ENCODE peak calls at places on chromosomes 13 and 19, in four cellular contexts. R, C, S and D are unnamed samples.

GRCh38 chr13:26300140-26300539 is 46.2 kb downstream of the CDK8 start:
- DNase-seq in R (no peak), C (no peak), S (no peak), D (no peak)

GRCh38 chr19:30276312-30276884 is 95.8 kb upstream of the ZNF536 start:
- DNase-seq in R (no peak), C (no peak), S (no peak), D (no peak)

GRCh38 chr13:43879323-43880181 is at the start of the genes CCDC122 and LACC1:
- DNase-seq in R (peak; percentile 62), C (peak; percentile 93), S (no peak), D (peak; percentile 80)

GRCh38 chr13:95117092-95117491 is 184.2 kb downstream of the ABCC4 start:
- DNase-seq in R (no peak), C (peak; percentile 19), S (no peak), D (no peak)

GRCh38 chr13:111247552-111247951 is 72.9 kb upstream of the TEX29 start:
- DNase-seq in R (no peak), C (no peak), S (no peak), D (peak; percentile 14)

GRCh38 chr19:18274776-18275356 is 614 bp upstream of the IQCN start:
- DNase-seq in R (peak; percentile 46), C (peak; percentile 88), S (no peak), D (no peak)

GRCh38 chr13:45422731-45423130 is 4.6 kb upstream of the SLC25A30 start:
- DNase-seq in R (no peak), C (no peak), S (no peak), D (no peak)

GRCh38 chr19:35925501-35925900 is 10.7 kb upstream of the LRFN3 start:
- DNase-seq in R (no peak), C (no peak), S (no peak), D (no peak)

GRCh38 chr13:98976941-98977340 is 923 bp downstream of the DOCK9 start:
- DNase-seq in R (no peak), C (no peak), S (no peak), D (no peak)

GRCh38 chr19:30439271-30439750 is 67.1 kb downstream of the ZNF536 start:
- DNase-seq in R (no peak), C (no peak), S (no peak), D (no peak)

GRCh38 chr13:37412271-37412683 is 186.3 kb downstream of the POSTN start:
- DNase-seq in R (no peak), C (no peak), S (no peak), D (no peak)

GRCh38 chr13:63629591-63629990 is 2213.9 kb upstream of the PCDH20 start:
- DNase-seq in R (no peak), C (no peak), S (no peak), D (no peak)

GRCh38 chr13:49421391-49421790 is 22.5 kb downstream of the CAB39L start:
- DNase-seq in R (no peak), C (peak; percentile 42), S (no peak), D (peak; percentile 36)

GRCh38 chr19:47411101-47411500 is 8.2 kb downstream of the MEIS3 start:
- DNase-seq in R (no peak), C (peak; percentile 28), S (no peak), D (no peak)

GRCh38 chr19:30710721-30711120 is 338.5 kb downstream of the ZNF536 start:
- DNase-seq in R (no peak), C (no peak), S (no peak), D (no peak)

GRCh38 chr13:112731667-112732616 is 42.1 kb downstream of the ATP11A start:
- DNase-seq in R (no peak), C (no peak), S (no peak), D (no peak)

GRCh38 chr13:45511310-45512147 is 46.8 kb downstream of the COG3 start:
- DNase-seq in R (no peak), C (peak; percentile 80), S (no peak), D (peak; percentile 62)

GRCh38 chr19:46513461-46514236 is 18.0 kb upstream of the PNMA8B start:
- DNase-seq in R (peak; percentile 15), C (peak; percentile 82), S (peak; percentile 50), D (peak; percentile 53)

GRCh38 chr19:32041681-32042292 is 303.6 kb upstream of the ZNF507 start:
- DNase-seq in R (no peak), C (peak; percentile 9), S (no peak), D (no peak)

GRCh38 chr13:112889351-112890290 is 79.4 kb upstream of the MCF2L start:
- DNase-seq in R (no peak), C (no peak), S (no peak), D (no peak)

GRCh38 chr19:16223746-16224145 is 26.0 kb downstream of the AP1M1 start:
- DNase-seq in R (no peak), C (no peak), S (no peak), D (no peak)

GRCh38 chr19:48720251-48720612 is 707 bp upstream of the MAMSTR start:
- DNase-seq in R (no peak), C (no peak), S (no peak), D (no peak)

GRCh38 chr19:58346961-58347929 is 6.0 kb downstream of the A1BG start:
- DNase-seq in R (no peak), C (peak; percentile 67), S (no peak), D (peak; percentile 89)

GRCh38 chr19:2983351-2984195 is 6.2 kb downstream of the TLE6 start:
- DNase-seq in R (no peak), C (peak; percentile 60), S (no peak), D (peak; percentile 88)

GRCh38 chr19:3275583-3276340 is 51.3 kb downstream of the CELF5 start:
- DNase-seq in R (no peak), C (peak; percentile 76), S (peak; percentile 90), D (peak; percentile 57)

GRCh38 chr19:54141356-54141755 is 3.8 kb downstream of the CNOT3 start:
- DNase-seq in R (no peak), C (no peak), S (no peak), D (no peak)

GRCh38 chr13:91359071-91359470 is 11.6 kb downstream of the MIR17HG start:
- DNase-seq in R (no peak), C (peak; percentile 1), S (no peak), D (no peak)

GRCh38 chr19:34644991-34645461 is 31.9 kb downstream of the SCGB2B2 start:
- DNase-seq in R (no peak), C (no peak), S (no peak), D (no peak)

GRCh38 chr19:38665950-38666661 is 18.7 kb downstream of the ACTN4 start:
- DNase-seq in R (no peak), C (no peak), S (no peak), D (no peak)

GRCh38 chr19:3868770-3869456 is at the start of gene ZFR2:
- DNase-seq in R (no peak), C (no peak), S (no peak), D (no peak)

GRCh38 chr13:45861352-45861751 is 9.8 kb upstream of the SIAH3 start:
- DNase-seq in R (no peak), C (no peak), S (no peak), D (no peak)

GRCh38 chr19:30742981-30743380 is 370.8 kb downstream of the ZNF536 start:
- DNase-seq in R (no peak), C (no peak), S (no peak), D (no peak)

GRCh38 chr19:31177230-31177629 is 172.0 kb downstream of the TSHZ3 start:
- DNase-seq in R (no peak), C (no peak), S (no peak), D (no peak)